ENCODE peak calls at places on chromosomes 3 and 15, in nine cellular contexts. One of them, this sample, is unnamed.

GRCh38 chr3:144429719-144430121 is 458.1 kb downstream of the DIPK2A start:
- DNase-seq in cardiac fibroblast: no peak
- DNase-seq in tibial artery: no peak
- DNase-seq in WTC11: no peak
- DNase-seq in ascending aorta: no peak
- DNase-seq in activated CD8-positive, alpha-beta T cell treated with anti-CD3 and anti-CD28 coated beads for 36 hours: no peak
- DNase-seq in GM12864: peak; percentile 40
- DNase-seq in RWPE1: no peak
- DNase-seq in pancreas: no peak
- DNase-seq in this sample: no peak

GRCh38 chr3:172989373-172989772 is 151.7 kb downstream of the SPATA16 start:
- DNase-seq in cardiac fibroblast: no peak
- DNase-seq in tibial artery: no peak
- DNase-seq in WTC11: no peak
- DNase-seq in ascending aorta: no peak
- DNase-seq in activated CD8-positive, alpha-beta T cell treated with anti-CD3 and anti-CD28 coated beads for 36 hours: no peak
- DNase-seq in GM12864: no peak
- DNase-seq in RWPE1: no peak
- DNase-seq in pancreas: no peak
- DNase-seq in this sample: no peak

GRCh38 chr3:79246875-79247274 is 520.9 kb downstream of the ROBO1 start:
- DNase-seq in cardiac fibroblast: no peak
- DNase-seq in tibial artery: no peak
- DNase-seq in WTC11: no peak
- DNase-seq in ascending aorta: no peak
- DNase-seq in activated CD8-positive, alpha-beta T cell treated with anti-CD3 and anti-CD28 coated beads for 36 hours: no peak
- DNase-seq in GM12864: no peak
- DNase-seq in RWPE1: no peak
- DNase-seq in pancreas: no peak
- DNase-seq in this sample: no peak

GRCh38 chr15:41494922-41495735 is 1.5 kb downstream of the ITPKA start:
- DNase-seq in cardiac fibroblast: no peak
- DNase-seq in tibial artery: no peak
- DNase-seq in WTC11: peak; percentile 54
- DNase-seq in ascending aorta: no peak
- DNase-seq in activated CD8-positive, alpha-beta T cell treated with anti-CD3 and anti-CD28 coated beads for 36 hours: peak; percentile 64
- DNase-seq in GM12864: no peak
- DNase-seq in RWPE1: no peak
- DNase-seq in pancreas: no peak
- DNase-seq in this sample: no peak

GRCh38 chr15:81002004-81002253 is 1.2 kb downstream of the TLNRD1 start:
- DNase-seq in cardiac fibroblast: no peak
- DNase-seq in tibial artery: no peak
- DNase-seq in WTC11: no peak
- DNase-seq in ascending aorta: no peak
- DNase-seq in activated CD8-positive, alpha-beta T cell treated with anti-CD3 and anti-CD28 coated beads for 36 hours: no peak
- DNase-seq in GM12864: no peak
- DNase-seq in RWPE1: no peak
- DNase-seq in pancreas: no peak
- DNase-seq in this sample: no peak

GRCh38 chr3:168157301-168157700 is 61.6 kb upstream of the GOLIM4 start:
- DNase-seq in cardiac fibroblast: no peak
- DNase-seq in tibial artery: no peak
- DNase-seq in WTC11: no peak
- DNase-seq in ascending aorta: no peak
- DNase-seq in activated CD8-positive, alpha-beta T cell treated with anti-CD3 and anti-CD28 coated beads for 36 hours: no peak
- DNase-seq in GM12864: no peak
- DNase-seq in RWPE1: no peak
- DNase-seq in pancreas: no peak
- DNase-seq in this sample: no peak

GRCh38 chr3:171842864-171843511 is at the start of gene TMEM212:
- DNase-seq in cardiac fibroblast: peak; percentile 76
- DNase-seq in tibial artery: no peak
- DNase-seq in WTC11: no peak
- DNase-seq in ascending aorta: no peak
- DNase-seq in activated CD8-positive, alpha-beta T cell treated with anti-CD3 and anti-CD28 coated beads for 36 hours: no peak
- DNase-seq in GM12864: no peak
- DNase-seq in RWPE1: no peak
- DNase-seq in pancreas: no peak
- DNase-seq in this sample: no peak

GRCh38 chr15:73637527-73637926 is 4.3 kb upstream of the NPTN start:
- DNase-seq in cardiac fibroblast: peak; percentile 32
- DNase-seq in tibial artery: no peak
- DNase-seq in WTC11: no peak
- DNase-seq in ascending aorta: no peak
- DNase-seq in activated CD8-positive, alpha-beta T cell treated with anti-CD3 and anti-CD28 coated beads for 36 hours: no peak
- DNase-seq in GM12864: no peak
- DNase-seq in RWPE1: no peak
- DNase-seq in pancreas: no peak
- DNase-seq in this sample: no peak

DNA sequence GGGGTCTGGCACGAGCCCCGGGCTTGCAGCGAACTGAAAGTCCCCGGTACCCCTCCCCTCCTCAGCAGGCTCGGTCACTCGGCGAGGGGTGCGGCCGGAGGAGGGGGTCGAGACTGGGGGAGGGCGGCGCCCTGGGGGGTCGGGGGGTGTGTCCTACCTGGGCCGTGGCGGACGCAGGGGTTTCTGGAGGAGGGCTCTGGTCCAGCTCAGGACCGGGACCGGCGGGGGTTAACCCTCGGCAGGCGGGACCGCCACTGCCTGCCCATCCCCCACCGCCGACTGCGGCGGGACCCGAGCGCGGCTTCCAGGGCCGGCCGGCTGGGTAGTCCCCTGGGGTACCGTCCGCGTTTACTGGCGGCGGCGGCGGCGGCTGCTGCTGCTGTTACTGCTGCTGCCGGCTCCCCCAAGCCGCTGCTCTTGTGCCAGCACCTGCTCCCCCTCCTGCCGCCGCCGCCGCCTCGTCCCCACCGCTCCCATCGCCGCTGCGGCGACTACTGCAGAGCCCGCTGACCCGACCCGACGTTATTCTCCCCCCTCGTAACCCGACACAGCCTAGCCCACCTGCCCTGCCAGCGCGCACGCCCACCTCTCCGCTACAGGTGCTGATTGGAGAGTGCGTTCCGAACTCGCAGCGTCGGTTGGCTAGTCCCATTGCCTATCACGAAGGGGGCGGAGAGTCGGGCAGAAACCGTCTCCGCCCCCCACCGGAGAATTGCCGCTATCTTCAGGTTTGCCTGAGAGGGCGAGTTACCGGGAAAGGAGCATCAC is at the start of gene TTBK2:
- DNase-seq in cardiac fibroblast: peak; percentile 100
- DNase-seq in tibial artery: peak; percentile 99
- DNase-seq in WTC11: peak; percentile 98
- DNase-seq in ascending aorta: peak; percentile 99
- DNase-seq in activated CD8-positive, alpha-beta T cell treated with anti-CD3 and anti-CD28 coated beads for 36 hours: peak; percentile 97
- DNase-seq in GM12864: peak; percentile 97
- DNase-seq in RWPE1: peak; percentile 97
- DNase-seq in pancreas: peak; percentile 98
- DNase-seq in this sample: peak; percentile 85
- TF ChIP-seq CTCF in cardiac fibroblast: peak; percentile 20
- TF ChIP-seq CTCF in tibial artery: no peak
- TF ChIP-seq CTCF in WTC11: no peak
- TF ChIP-seq CTCF in ascending aorta: no peak
- TF ChIP-seq CTCF in activated CD8-positive, alpha-beta T cell treated with anti-CD3 and anti-CD28 coated beads for 36 hours: no peak
- TF ChIP-seq CTCF in GM12864: peak; percentile 11
- TF ChIP-seq CTCF in RWPE1: no peak
- TF ChIP-seq CTCF in pancreas: peak; percentile 11
- TF ChIP-seq CTCF in this sample: no peak

DNA sequence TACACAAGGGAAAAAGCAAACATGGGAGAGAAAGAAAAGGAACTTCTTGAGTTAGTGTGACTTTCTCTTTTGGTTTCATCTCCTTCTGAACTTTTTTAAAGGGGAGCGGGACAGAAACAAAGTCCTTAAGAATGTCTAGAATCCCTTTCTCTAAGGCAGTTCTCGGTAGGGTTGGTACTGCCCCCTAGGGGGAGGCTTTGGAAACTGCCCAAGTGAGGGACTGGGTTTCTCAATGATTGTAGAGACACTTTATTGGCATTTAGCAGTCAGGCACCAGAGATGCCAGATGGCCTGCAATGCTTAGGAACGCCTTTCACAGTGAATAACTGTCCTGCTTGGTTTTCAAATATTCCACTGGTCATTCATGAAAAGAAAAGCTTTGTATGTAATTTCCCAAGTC is 172.6 kb downstream of the WDR72 start:
- DNase-seq in cardiac fibroblast: no peak
- DNase-seq in tibial artery: no peak
- DNase-seq in WTC11: peak; percentile 87
- DNase-seq in ascending aorta: no peak
- DNase-seq in activated CD8-positive, alpha-beta T cell treated with anti-CD3 and anti-CD28 coated beads for 36 hours: peak; percentile 39
- DNase-seq in GM12864: peak; percentile 8
- DNase-seq in RWPE1: no peak
- DNase-seq in pancreas: peak; percentile 39
- DNase-seq in this sample: no peak
- TF ChIP-seq CTCF in cardiac fibroblast: no peak
- TF ChIP-seq CTCF in tibial artery: no peak
- TF ChIP-seq CTCF in WTC11: peak; percentile 67
- TF ChIP-seq CTCF in ascending aorta: no peak
- TF ChIP-seq CTCF in activated CD8-positive, alpha-beta T cell treated with anti-CD3 and anti-CD28 coated beads for 36 hours: peak; percentile 16
- TF ChIP-seq CTCF in GM12864: peak; percentile 73
- TF ChIP-seq CTCF in RWPE1: no peak
- TF ChIP-seq CTCF in pancreas: peak; percentile 42
- TF ChIP-seq CTCF in this sample: no peak

GRCh38 chr3:194285024-194285858 is 65.9 kb downstream of the CPN2 start:
- DNase-seq in cardiac fibroblast: peak; percentile 77
- DNase-seq in tibial artery: peak; percentile 44
- DNase-seq in WTC11: peak; percentile 4
- DNase-seq in ascending aorta: no peak
- DNase-seq in activated CD8-positive, alpha-beta T cell treated with anti-CD3 and anti-CD28 coated beads for 36 hours: no peak
- DNase-seq in GM12864: no peak
- DNase-seq in RWPE1: peak; percentile 60
- DNase-seq in pancreas: no peak
- DNase-seq in this sample: peak; percentile 17

GRCh38 chr3:194287977-194288706 is 63.0 kb downstream of the CPN2 start:
- DNase-seq in cardiac fibroblast: no peak
- DNase-seq in tibial artery: peak; percentile 25
- DNase-seq in WTC11: peak; percentile 6
- DNase-seq in ascending aorta: no peak
- DNase-seq in activated CD8-positive, alpha-beta T cell treated with anti-CD3 and anti-CD28 coated beads for 36 hours: no peak
- DNase-seq in GM12864: no peak
- DNase-seq in RWPE1: no peak
- DNase-seq in pancreas: no peak
- DNase-seq in this sample: no peak

GRCh38 chr3:194285859-194286197 is 65.3 kb downstream of the CPN2 start:
- DNase-seq in cardiac fibroblast: peak; percentile 67
- DNase-seq in tibial artery: peak; percentile 25
- DNase-seq in WTC11: peak; percentile 0
- DNase-seq in ascending aorta: no peak
- DNase-seq in activated CD8-positive, alpha-beta T cell treated with anti-CD3 and anti-CD28 coated beads for 36 hours: no peak
- DNase-seq in GM12864: no peak
- DNase-seq in RWPE1: no peak
- DNase-seq in pancreas: no peak
- DNase-seq in this sample: no peak

GRCh38 chr3:194286747-194287146 is 64.4 kb downstream of the CPN2 start:
- DNase-seq in cardiac fibroblast: no peak
- DNase-seq in tibial artery: peak; percentile 33
- DNase-seq in WTC11: peak; percentile 70
- DNase-seq in ascending aorta: no peak
- DNase-seq in activated CD8-positive, alpha-beta T cell treated with anti-CD3 and anti-CD28 coated beads for 36 hours: no peak
- DNase-seq in GM12864: no peak
- DNase-seq in RWPE1: no peak
- DNase-seq in pancreas: no peak
- DNase-seq in this sample: no peak

GRCh38 chr3:194287392-194287791 is 63.7 kb downstream of the CPN2 start:
- DNase-seq in cardiac fibroblast: no peak
- DNase-seq in tibial artery: no peak
- DNase-seq in WTC11: no peak
- DNase-seq in ascending aorta: no peak
- DNase-seq in activated CD8-positive, alpha-beta T cell treated with anti-CD3 and anti-CD28 coated beads for 36 hours: no peak
- DNase-seq in GM12864: no peak
- DNase-seq in RWPE1: no peak
- DNase-seq in pancreas: no peak
- DNase-seq in this sample: no peak
- TF ChIP-seq CTCF in cardiac fibroblast: no peak
- TF ChIP-seq CTCF in tibial artery: no peak
- TF ChIP-seq CTCF in WTC11: no peak
- TF ChIP-seq CTCF in ascending aorta: no peak
- TF ChIP-seq CTCF in activated CD8-positive, alpha-beta T cell treated with anti-CD3 and anti-CD28 coated beads for 36 hours: no peak
- TF ChIP-seq CTCF in GM12864: no peak
- TF ChIP-seq CTCF in RWPE1: no peak
- TF ChIP-seq CTCF in pancreas: no peak
- TF ChIP-seq CTCF in this sample: no peak

DNA sequence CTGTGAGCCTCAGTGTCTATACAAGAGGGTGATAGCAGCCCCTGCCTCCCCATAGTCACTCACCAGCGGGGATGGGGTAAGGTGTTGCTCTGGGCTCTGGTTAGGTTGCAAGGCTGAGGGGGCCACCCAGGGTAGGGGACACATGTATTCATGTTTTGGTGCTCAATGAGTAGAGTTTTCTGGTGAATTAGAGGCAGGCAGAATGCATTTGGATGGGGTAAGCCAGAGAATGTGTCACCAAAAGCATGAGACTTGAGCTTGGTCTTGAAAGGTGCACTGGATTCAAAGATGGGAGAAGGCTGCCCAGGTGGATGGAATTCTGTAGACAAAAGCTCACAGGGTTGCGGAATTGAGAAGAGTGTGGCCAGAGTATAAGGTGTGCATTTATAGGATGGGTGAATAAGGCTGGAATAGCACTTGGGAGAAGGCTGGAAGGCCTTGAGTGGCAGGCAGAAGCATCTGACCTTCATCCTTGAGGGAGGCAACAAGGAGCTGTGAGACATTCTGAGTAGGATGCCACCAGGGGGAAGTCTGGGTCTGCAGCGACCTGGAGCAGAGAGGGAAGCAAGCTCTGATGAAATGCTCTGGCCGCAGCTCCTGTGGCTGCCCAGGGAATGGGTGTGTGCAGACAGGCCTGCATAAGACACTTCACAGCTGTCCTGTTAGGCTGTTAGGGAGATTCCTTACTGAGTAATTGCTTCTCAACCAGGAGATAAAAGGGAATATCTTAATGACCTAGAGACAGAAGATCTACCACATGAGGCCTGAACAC is 149.6 kb downstream of the CHDH start:
- DNase-seq in cardiac fibroblast: peak; percentile 3
- DNase-seq in tibial artery: no peak
- DNase-seq in WTC11: no peak
- DNase-seq in ascending aorta: no peak
- DNase-seq in activated CD8-positive, alpha-beta T cell treated with anti-CD3 and anti-CD28 coated beads for 36 hours: no peak
- DNase-seq in GM12864: no peak
- DNase-seq in RWPE1: no peak
- DNase-seq in pancreas: no peak
- DNase-seq in this sample: no peak
- TF ChIP-seq CTCF in cardiac fibroblast: no peak
- TF ChIP-seq CTCF in tibial artery: no peak
- TF ChIP-seq CTCF in WTC11: no peak
- TF ChIP-seq CTCF in ascending aorta: no peak
- TF ChIP-seq CTCF in activated CD8-positive, alpha-beta T cell treated with anti-CD3 and anti-CD28 coated beads for 36 hours: no peak
- TF ChIP-seq CTCF in GM12864: no peak
- TF ChIP-seq CTCF in RWPE1: no peak
- TF ChIP-seq CTCF in pancreas: no peak
- TF ChIP-seq CTCF in this sample: no peak